ENCODE peak calls at places on chromosomes 12 and 14, in six cellular contexts. B, F, Q, H, Y and E are unnamed samples.

GRCh38 chr12:15677207-15677606 is 112.0 kb downstream of the EPS8 start:
- DNase-seq in Q (no peak), Y (no peak), F (no peak), H (no peak), B (no peak), E (no peak)

GRCh38 chr12:70045036-70045435 is 198.2 kb upstream of the CNOT2 start:
- DNase-seq in B (no peak), H (no peak), F (no peak), Y (peak), Q (no peak), E (no peak)

GRCh38 chr14:104588066-104588857 is 8.7 kb downstream of the C14orf180 start:
- DNase-seq in B (no peak), F (no peak), H (no peak), Q (no peak), Y (no peak), E (no peak)

GRCh38 chr14:88748288-88748687 is 44.5 kb downstream of the EML5 start:
- DNase-seq in B (no peak), Q (no peak), F (no peak), H (no peak), Y (no peak), E (no peak)

GRCh38 chr14:91929700-91930099 is 17.8 kb downstream of the FBLN5 start:
- DNase-seq in H (no peak), Y (no peak), B (no peak), Q (peak), F (no peak), E (no peak)

GRCh38 chr14:70281938-70282337 is 77.5 kb downstream of the COX16 start:
- DNase-seq in F (no peak), Q (no peak), B (no peak), Y (no peak), H (no peak), E (no peak)

GRCh38 chr12:51098611-51099010 is 15.2 kb upstream of the CSRNP2 start:
- DNase-seq in B (no peak), Q (no peak), Y (no peak), F (no peak), H (no peak), E (no peak)

GRCh38 chr14:51929156-51929555 is 60.2 kb upstream of the RTRAF start:
- DNase-seq in H (no peak), B (no peak), Y (no peak), F (no peak), Q (no peak), E (no peak)

GRCh38 chr12:27394676-27395075 is 51.9 kb upstream of the SMCO2 start:
- DNase-seq in F (no peak), B (no peak), Q (no peak), H (no peak), Y (no peak), E (no peak)

GRCh38 chr12:47178014-47178413 is 98.3 kb upstream of the AMIGO2 start:
- DNase-seq in F (no peak), H (no peak), Y (no peak), Q (no peak), B (no peak), E (no peak)

GRCh38 chr14:90275455-90275814 is 19.1 kb downstream of the PSMC1 start:
- DNase-seq in B (no peak), Y (no peak), Q (no peak), H (no peak), F (no peak), E (no peak)

GRCh38 chr12:63904653-63905052 is 60.2 kb downstream of the SRGAP1 start:
- DNase-seq in B (no peak), Q (no peak), F (no peak), H (no peak), Y (no peak), E (no peak)

GRCh38 chr12:34403706-34404376 is 381.5 kb downstream of the ALG10 start:
- DNase-seq in Y (no peak), Q (no peak), B (no peak), F (peak), H (peak), E (peak)

GRCh38 chr12:105352049-105352448 is 21.6 kb downstream of the C12orf75 start:
- DNase-seq in B (no peak), F (no peak), Y (no peak), H (no peak), Q (no peak), E (no peak)

GRCh38 chr14:102949062-102949800 is 26.8 kb downstream of the AMN start:
- DNase-seq in B (peak), Q (no peak), H (peak), Y (no peak), F (no peak), E (no peak)

GRCh38 chr12:33115716-33116115 is 219.1 kb upstream of the PKP2 start:
- DNase-seq in Q (no peak), Y (no peak), B (no peak), F (no peak), H (no peak), E (no peak)

GRCh38 chr12:106310687-106311086 is 8.2 kb downstream of the TCP11L2 start:
- DNase-seq in Y (no peak), F (no peak), B (no peak), Q (no peak), H (no peak), E (no peak)

GRCh38 chr14:92726135-92726932 is 22.1 kb downstream of the LGMN start:
- DNase-seq in B (peak), H (peak), F (no peak), Y (peak), Q (peak), E (peak)

GRCh38 chr12:63978519-63978918 is 134.0 kb downstream of the SRGAP1 start:
- DNase-seq in Y (no peak), B (no peak), F (no peak), H (no peak), Q (peak), E (no peak)